ENCODE peak calls at places on chromosomes 3 and 15, in five cellular contexts. One of them, this sample, is unnamed.

GRCh38 chr3:41369838-41370237 is 170.5 kb downstream of the CTNNB1 start:
- DNase-seq in K562: no peak
- DNase-seq in fibroblast of lung: no peak
- DNase-seq in PC-3: peak; percentile 17
- DNase-seq in mammary epithelial cell: no peak
- DNase-seq in this sample: no peak

GRCh38 chr3:65230251-65231140 is 542.7 kb upstream of the ADAMTS9 start:
- DNase-seq in K562: no peak
- DNase-seq in fibroblast of lung: no peak
- DNase-seq in PC-3: no peak
- DNase-seq in mammary epithelial cell: peak; percentile 18
- DNase-seq in this sample: no peak

GRCh38 chr3:134320749-134321148 is 53.5 kb downstream of the AMOTL2 start:
- DNase-seq in K562: no peak
- DNase-seq in fibroblast of lung: peak; percentile 78
- DNase-seq in PC-3: peak; percentile 76
- DNase-seq in mammary epithelial cell: peak; percentile 81
- DNase-seq in this sample: no peak

GRCh38 chr3:143298886-143299535 is 179.4 kb downstream of the CHST2 start:
- DNase-seq in K562: no peak
- DNase-seq in fibroblast of lung: no peak
- DNase-seq in PC-3: no peak
- DNase-seq in mammary epithelial cell: no peak
- DNase-seq in this sample: no peak

GRCh38 chr15:96261575-96262034 is 68.9 kb upstream of the NR2F2 start:
- DNase-seq in K562: peak; percentile 16
- DNase-seq in fibroblast of lung: no peak
- DNase-seq in PC-3: no peak
- DNase-seq in mammary epithelial cell: no peak
- DNase-seq in this sample: no peak

GRCh38 chr15:91891788-91892187 is 38.3 kb downstream of the SLCO3A1 start:
- DNase-seq in K562: no peak
- DNase-seq in fibroblast of lung: no peak
- DNase-seq in PC-3: no peak
- DNase-seq in mammary epithelial cell: no peak
- DNase-seq in this sample: no peak

GRCh38 chr3:13115616-13115910 is 42.3 kb upstream of the IQSEC1 start:
- DNase-seq in K562: no peak
- DNase-seq in fibroblast of lung: no peak
- DNase-seq in PC-3: no peak
- DNase-seq in mammary epithelial cell: no peak
- DNase-seq in this sample: no peak

GRCh38 chr15:75063889-75064288 is 40.5 kb downstream of the PPCDC start:
- DNase-seq in K562: no peak
- DNase-seq in fibroblast of lung: no peak
- DNase-seq in PC-3: no peak
- DNase-seq in mammary epithelial cell: no peak
- DNase-seq in this sample: no peak

GRCh38 chr3:127682576-127682975 is 9.8 kb downstream of the ABTB1 start:
- DNase-seq in K562: no peak
- DNase-seq in fibroblast of lung: no peak
- DNase-seq in PC-3: no peak
- DNase-seq in mammary epithelial cell: no peak
- DNase-seq in this sample: no peak

GRCh38 chr15:58522865-58523264 is 91.1 kb downstream of the LIPC start:
- DNase-seq in K562: no peak
- DNase-seq in fibroblast of lung: no peak
- DNase-seq in PC-3: no peak
- DNase-seq in mammary epithelial cell: no peak
- DNase-seq in this sample: no peak

GRCh38 chr15:62071711-62072308 is 5.0 kb downstream of the C2CD4A start:
- DNase-seq in K562: peak; percentile 23
- DNase-seq in fibroblast of lung: peak; percentile 21
- DNase-seq in PC-3: peak; percentile 60
- DNase-seq in mammary epithelial cell: peak; percentile 14
- DNase-seq in this sample: no peak

GRCh38 chr3:88807471-88808090 is 299.8 kb upstream of the EPHA3 start:
- DNase-seq in K562: no peak
- DNase-seq in fibroblast of lung: peak; percentile 84
- DNase-seq in PC-3: peak; percentile 45
- DNase-seq in mammary epithelial cell: peak; percentile 72
- DNase-seq in this sample: peak; percentile 45

GRCh38 chr3:153783106-153783505 is 338.1 kb upstream of the ARHGEF26 start:
- DNase-seq in K562: no peak
- DNase-seq in fibroblast of lung: no peak
- DNase-seq in PC-3: no peak
- DNase-seq in mammary epithelial cell: no peak
- DNase-seq in this sample: no peak

GRCh38 chr3:138349926-138350665 is 1.7 kb downstream of the MRAS start:
- DNase-seq in K562: no peak
- DNase-seq in fibroblast of lung: peak; percentile 25
- DNase-seq in PC-3: no peak
- DNase-seq in mammary epithelial cell: no peak
- DNase-seq in this sample: no peak

GRCh38 chr3:126782554-126782953 is 78.5 kb downstream of the CHCHD6 start:
- DNase-seq in K562: no peak
- DNase-seq in fibroblast of lung: peak; percentile 99
- DNase-seq in PC-3: peak; percentile 91
- DNase-seq in mammary epithelial cell: peak; percentile 90
- DNase-seq in this sample: peak; percentile 92

GRCh38 chr15:60859996-60860494 is 369.1 kb downstream of the RORA start:
- DNase-seq in K562: no peak
- DNase-seq in fibroblast of lung: peak; percentile 72
- DNase-seq in PC-3: no peak
- DNase-seq in mammary epithelial cell: peak; percentile 67
- DNase-seq in this sample: no peak

GRCh38 chr3:105362021-105362665 is 4.6 kb upstream of the ALCAM start:
- DNase-seq in K562: no peak
- DNase-seq in fibroblast of lung: peak; percentile 78
- DNase-seq in PC-3: peak; percentile 82
- DNase-seq in mammary epithelial cell: peak; percentile 38
- DNase-seq in this sample: no peak

GRCh38 chr15:41043276-41043675 is 72.8 kb downstream of the INO80 start:
- DNase-seq in K562: no peak
- DNase-seq in fibroblast of lung: peak; percentile 75
- DNase-seq in PC-3: no peak
- DNase-seq in mammary epithelial cell: no peak
- DNase-seq in this sample: no peak

GRCh38 chr15:63775303-63775702 is 58.4 kb downstream of the HERC1 start:
- DNase-seq in K562: no peak
- DNase-seq in fibroblast of lung: no peak
- DNase-seq in PC-3: no peak
- DNase-seq in mammary epithelial cell: no peak
- DNase-seq in this sample: no peak

GRCh38 chr15:91897585-91898372 is 44.3 kb downstream of the SLCO3A1 start:
- DNase-seq in K562: no peak
- DNase-seq in fibroblast of lung: no peak
- DNase-seq in PC-3: no peak
- DNase-seq in mammary epithelial cell: no peak
- DNase-seq in this sample: no peak

GRCh38 chr3:12383218-12383617 is 94.3 kb downstream of the PPARG start:
- DNase-seq in K562: no peak
- DNase-seq in fibroblast of lung: no peak
- DNase-seq in PC-3: peak; percentile 63
- DNase-seq in mammary epithelial cell: no peak
- DNase-seq in this sample: no peak

GRCh38 chr3:127964053-127964452 is 49.0 kb downstream of the KBTBD12 start:
- DNase-seq in K562: no peak
- DNase-seq in fibroblast of lung: peak; percentile 29
- DNase-seq in PC-3: peak; percentile 18
- DNase-seq in mammary epithelial cell: peak; percentile 17
- DNase-seq in this sample: no peak

GRCh38 chr3:28240440-28240839 is 979 bp upstream of the CMC1 start:
- DNase-seq in K562: no peak
- DNase-seq in fibroblast of lung: no peak
- DNase-seq in PC-3: no peak
- DNase-seq in mammary epithelial cell: no peak
- DNase-seq in this sample: no peak

GRCh38 chr15:62417444-62417843 is 252.4 kb upstream of the C2CD4B start:
- DNase-seq in K562: no peak
- DNase-seq in fibroblast of lung: peak; percentile 62
- DNase-seq in PC-3: no peak
- DNase-seq in mammary epithelial cell: no peak
- DNase-seq in this sample: no peak

GRCh38 chr3:192229866-192230265 is 497.5 kb downstream of the FGF12 start:
- DNase-seq in K562: no peak
- DNase-seq in fibroblast of lung: peak; percentile 48
- DNase-seq in PC-3: no peak
- DNase-seq in mammary epithelial cell: no peak
- DNase-seq in this sample: no peak

GRCh38 chr15:70252056-70252935 is 154.6 kb upstream of the TLE3 start:
- DNase-seq in K562: no peak
- DNase-seq in fibroblast of lung: no peak
- DNase-seq in PC-3: no peak
- DNase-seq in mammary epithelial cell: peak; percentile 43
- DNase-seq in this sample: no peak

GRCh38 chr15:45242289-45242688 is 9.7 kb upstream of the SLC28A2 start:
- DNase-seq in K562: no peak
- DNase-seq in fibroblast of lung: peak; percentile 4
- DNase-seq in PC-3: no peak
- DNase-seq in mammary epithelial cell: peak; percentile 36
- DNase-seq in this sample: no peak

GRCh38 chr3:39409514-39410136 is 3.1 kb downstream of the RPSA start:
- DNase-seq in K562: no peak
- DNase-seq in fibroblast of lung: no peak
- DNase-seq in PC-3: no peak
- DNase-seq in mammary epithelial cell: no peak
- DNase-seq in this sample: no peak

GRCh38 chr15:86611392-86612040 is 531.8 kb downstream of the AGBL1 start:
- DNase-seq in K562: no peak
- DNase-seq in fibroblast of lung: peak; percentile 78
- DNase-seq in PC-3: peak; percentile 67
- DNase-seq in mammary epithelial cell: peak; percentile 81
- DNase-seq in this sample: no peak

GRCh38 chr15:40470423-40471104 is at the start of gene CHST14:
- DNase-seq in K562: no peak
- DNase-seq in fibroblast of lung: peak; percentile 35
- DNase-seq in PC-3: peak; percentile 62
- DNase-seq in mammary epithelial cell: no peak
- DNase-seq in this sample: no peak

GRCh38 chr15:87500240-87500639 is 756.3 kb downstream of the NTRK3 start:
- DNase-seq in K562: no peak
- DNase-seq in fibroblast of lung: no peak
- DNase-seq in PC-3: no peak
- DNase-seq in mammary epithelial cell: no peak
- DNase-seq in this sample: no peak

GRCh38 chr3:60133269-60133877 is 1083.5 kb upstream of the CFAP20DC start:
- DNase-seq in K562: no peak
- DNase-seq in fibroblast of lung: peak; percentile 6
- DNase-seq in PC-3: no peak
- DNase-seq in mammary epithelial cell: no peak
- DNase-seq in this sample: no peak

GRCh38 chr3:195700319-195700718 is 20.5 kb upstream of the MUC20 start:
- DNase-seq in K562: no peak
- DNase-seq in fibroblast of lung: no peak
- DNase-seq in PC-3: no peak
- DNase-seq in mammary epithelial cell: no peak
- DNase-seq in this sample: no peak

GRCh38 chr3:56269755-56270154 is 198.5 kb downstream of the ERC2 start:
- DNase-seq in K562: no peak
- DNase-seq in fibroblast of lung: peak; percentile 51
- DNase-seq in PC-3: no peak
- DNase-seq in mammary epithelial cell: no peak
- DNase-seq in this sample: no peak

GRCh38 chr3:150237490-150237889 is 170.6 kb upstream of the TSC22D2 start:
- DNase-seq in K562: no peak
- DNase-seq in fibroblast of lung: peak; percentile 87
- DNase-seq in PC-3: peak; percentile 98
- DNase-seq in mammary epithelial cell: peak; percentile 94
- DNase-seq in this sample: peak; percentile 48

GRCh38 chr15:25874379-25874778 is 11.3 kb upstream of the ATP10A start:
- DNase-seq in K562: no peak
- DNase-seq in fibroblast of lung: no peak
- DNase-seq in PC-3: no peak
- DNase-seq in mammary epithelial cell: no peak
- DNase-seq in this sample: no peak

GRCh38 chr3:41575754-41576153 is 376.4 kb downstream of the CTNNB1 start:
- DNase-seq in K562: peak; percentile 3
- DNase-seq in fibroblast of lung: no peak
- DNase-seq in PC-3: no peak
- DNase-seq in mammary epithelial cell: no peak
- DNase-seq in this sample: no peak

GRCh38 chr15:96207377-96208006 is 123.0 kb upstream of the NR2F2 start:
- DNase-seq in K562: no peak
- DNase-seq in fibroblast of lung: no peak
- DNase-seq in PC-3: no peak
- DNase-seq in mammary epithelial cell: no peak
- DNase-seq in this sample: no peak

DNA sequence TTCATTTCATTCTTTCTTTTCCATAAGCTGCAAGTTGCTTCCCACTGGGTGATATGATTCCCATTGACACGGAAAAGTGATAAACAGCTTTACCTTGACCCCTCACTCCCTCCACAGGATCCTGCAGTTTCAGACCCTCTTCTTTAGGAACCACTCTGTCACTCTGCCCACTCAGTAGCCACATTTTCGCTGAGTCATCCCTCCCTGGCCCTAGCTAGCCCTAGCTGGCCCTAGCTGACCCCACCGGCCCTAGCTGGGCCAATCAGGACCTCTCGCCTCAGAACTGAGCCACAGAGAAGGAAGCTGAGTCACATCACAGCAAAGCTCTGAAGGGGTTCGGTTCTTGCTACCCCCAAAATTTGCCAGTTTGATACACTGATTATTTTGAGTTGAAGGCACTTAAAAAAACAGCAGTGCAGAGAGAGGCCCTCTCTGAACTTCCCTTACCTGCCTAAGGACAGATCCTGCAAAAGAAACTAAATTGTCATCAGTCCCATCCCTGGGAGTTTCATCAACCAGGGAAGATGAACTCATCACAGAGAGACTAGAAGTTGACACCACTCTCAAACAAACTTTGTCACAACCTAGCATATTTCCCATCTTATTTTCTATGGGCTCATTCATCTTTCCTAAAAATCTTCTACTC is 233.5 kb upstream of the PROK2 start:
- DNase-seq in K562: peak; percentile 76
- DNase-seq in fibroblast of lung: no peak
- DNase-seq in PC-3: no peak
- DNase-seq in mammary epithelial cell: no peak
- DNase-seq in this sample: no peak
- H3K4me2 ChIP-seq in K562: peak overlapping the region; percentile 51
- H3K4me2 ChIP-seq in fibroblast of lung: peak overlapping the region; percentile 17
- H3K4me2 ChIP-seq in PC-3: no peak overlapping the region
- H3K4me2 ChIP-seq in mammary epithelial cell: no peak overlapping the region
- H3K4me2 ChIP-seq in this sample: no peak overlapping the region

GRCh38 chr3:163809540-163809993 is 1268.7 kb downstream of the SI start:
- DNase-seq in K562: no peak
- DNase-seq in fibroblast of lung: no peak
- DNase-seq in PC-3: no peak
- DNase-seq in mammary epithelial cell: no peak
- DNase-seq in this sample: no peak
- H3K4me2 ChIP-seq in K562: no peak overlapping the region
- H3K4me2 ChIP-seq in fibroblast of lung: no peak overlapping the region
- H3K4me2 ChIP-seq in PC-3: no peak overlapping the region
- H3K4me2 ChIP-seq in mammary epithelial cell: no peak overlapping the region
- H3K4me2 ChIP-seq in this sample: no peak overlapping the region

GRCh38 chr3:79016587-79017380 is 751.0 kb downstream of the ROBO1 start:
- DNase-seq in K562: no peak
- DNase-seq in fibroblast of lung: peak; percentile 45
- DNase-seq in PC-3: peak; percentile 66
- DNase-seq in mammary epithelial cell: peak; percentile 37
- DNase-seq in this sample: no peak
- H3K4me2 ChIP-seq in K562: no peak overlapping the region
- H3K4me2 ChIP-seq in fibroblast of lung: peak overlapping the region; percentile 89
- H3K4me2 ChIP-seq in PC-3: peak overlapping the region; percentile 91
- H3K4me2 ChIP-seq in mammary epithelial cell: peak overlapping the region; percentile 97
- H3K4me2 ChIP-seq in this sample: peak overlapping the region; percentile 90

GRCh38 chr3:160055659-160056058 is 67.0 kb downstream of the IL12A start:
- DNase-seq in K562: no peak
- DNase-seq in fibroblast of lung: no peak
- DNase-seq in PC-3: no peak
- DNase-seq in mammary epithelial cell: no peak
- DNase-seq in this sample: no peak
- H3K4me2 ChIP-seq in K562: no peak overlapping the region
- H3K4me2 ChIP-seq in fibroblast of lung: no peak overlapping the region
- H3K4me2 ChIP-seq in PC-3: no peak overlapping the region
- H3K4me2 ChIP-seq in mammary epithelial cell: no peak overlapping the region
- H3K4me2 ChIP-seq in this sample: no peak overlapping the region

This sample was measured in keratinocyte.